ENCODE peak calls at places on chromosomes 5 and 9, in ten cellular contexts. Q is K562, B is astrocyte, C is GM23248, E is mammary epithelial cell, U is OCI-LY7, R is PC-3, I is neuronal stem cell, P is HepG2, H is MM.1S. A is an unnamed sample.

GRCh38 chr9:135192686-135193085 is 105.2 kb downstream of the OLFM1 start:
- DNase-seq in Q (no peak), B (no peak), C (no peak), E (no peak), U (no peak), R (no peak), I (no peak), P (no peak), H (no peak), A (no peak)

GRCh38 chr9:27888661-27889295 is 315.5 kb upstream of the C9orf72 start:
- DNase-seq in Q (peak), B (no peak), C (peak), E (peak), U (peak), R (peak), I (no peak), P (peak), H (peak), A (peak)

GRCh38 chr9:81391457-81391825 is 297.9 kb downstream of the TLE1 start:
- DNase-seq in Q (no peak), B (no peak), C (no peak), E (peak), U (no peak), R (peak), I (no peak), P (no peak), H (no peak), A (no peak)

GRCh38 chr5:62330302-62330701 is 24.3 kb downstream of the KIF2A start:
- DNase-seq in Q (no peak), B (no peak), C (peak), E (no peak), U (no peak), R (no peak), I (no peak), P (no peak), H (no peak), A (no peak)

GRCh38 chr9:137876781-137877386 is 698 bp upstream of the CACNA1B start:
- DNase-seq in Q (no peak), B (no peak), C (no peak), E (no peak), U (no peak), R (no peak), I (no peak), P (no peak), H (no peak), A (no peak)

GRCh38 chr9:123349691-123350480 is 6.1 kb upstream of the CRB2 start:
- DNase-seq in Q (peak), B (no peak), C (peak), E (peak), U (peak), R (peak), I (peak), P (peak), H (peak), A (peak)

GRCh38 chr5:128349044-128349629 is 188.9 kb downstream of the FBN2 start:
- DNase-seq in Q (no peak), B (peak), C (no peak), E (peak), U (no peak), R (peak), I (no peak), P (no peak), H (no peak), A (no peak)

GRCh38 chr5:180808461-180809000 is 5.9 kb upstream of the MGAT1 start:
- DNase-seq in Q (peak), B (no peak), C (no peak), E (peak), U (no peak), R (no peak), I (no peak), P (peak), H (no peak), A (no peak)

GRCh38 chr9:96784021-96784420 is 6.1 kb upstream of the ZNF510 start:
- DNase-seq in Q (no peak), B (no peak), C (no peak), E (no peak), U (no peak), R (no peak), I (no peak), P (no peak), H (no peak), A (no peak)

GRCh38 chr9:91944711-91945110 is 5.3 kb downstream of the ROR2 start:
- DNase-seq in Q (no peak), B (no peak), C (no peak), E (no peak), U (no peak), R (no peak), I (no peak), P (no peak), H (no peak), A (no peak)
- H2AFZ ChIP-seq in Q (peak), B (no peak), C (no peak), E (no peak), U (no peak), R (no peak), I (no peak), P (no peak), H (no peak), A (no peak)

GRCh38 chr5:72499090-72499489 is 8.1 kb downstream of the ZNF366 start:
- DNase-seq in Q (no peak), B (no peak), C (no peak), E (no peak), U (no peak), R (no peak), I (no peak), P (no peak), H (no peak), A (no peak)
- H2AFZ ChIP-seq in Q (no peak), B (no peak), C (no peak), E (no peak), U (no peak), R (no peak), I (no peak), P (no peak), H (no peak), A (no peak)

DNA sequence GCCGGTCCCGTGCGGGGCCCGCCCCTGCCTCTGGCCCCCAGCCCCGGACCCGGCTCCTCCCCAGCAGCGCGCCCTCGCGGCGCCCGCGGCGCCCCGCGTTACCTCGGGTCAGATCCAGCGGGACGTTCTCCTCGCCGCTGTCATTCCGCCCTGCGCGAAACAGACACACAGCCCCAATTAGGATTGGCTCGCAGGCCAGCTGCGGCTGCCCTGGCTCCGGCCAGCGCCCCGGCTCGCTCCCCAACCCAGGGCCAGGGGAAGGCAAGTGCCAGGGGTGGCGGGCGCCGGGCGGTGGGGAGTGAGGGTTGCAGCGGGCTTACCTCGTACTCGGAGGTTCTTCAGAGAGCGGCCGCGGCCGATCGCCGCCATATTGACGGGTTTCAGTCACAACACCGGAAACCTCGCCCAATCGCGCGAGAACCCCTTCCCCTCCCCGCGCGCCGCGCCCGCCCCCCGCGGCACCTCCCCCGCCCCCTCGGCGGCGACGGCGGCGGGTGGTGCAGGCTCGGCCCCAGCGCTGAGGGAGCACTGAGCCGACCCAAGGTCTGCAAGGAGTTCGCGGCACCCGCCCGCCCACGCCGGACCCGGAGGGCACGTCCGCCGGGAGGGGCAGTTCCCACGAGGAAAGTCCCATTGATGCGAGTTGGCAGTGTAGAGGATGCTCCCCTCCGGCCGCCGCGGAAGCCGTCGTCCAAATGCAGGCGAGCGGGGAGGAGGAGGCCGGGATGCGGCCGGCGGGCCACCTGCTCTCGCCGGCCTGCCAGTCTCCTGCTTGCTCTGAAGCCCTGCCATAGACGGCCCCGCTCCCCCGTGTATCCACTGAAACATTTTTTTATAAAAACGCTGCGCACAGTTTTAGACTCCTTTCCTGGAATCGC is at the start of gene RICTOR:
- DNase-seq in Q (peak), B (peak), C (peak), E (peak), U (peak), R (peak), I (peak), P (peak), H (peak), A (peak)
- H2AFZ ChIP-seq in Q (peak), B (peak), C (peak), E (peak), U (peak), R (peak), I (peak), P (peak), H (peak), A (peak)

DNA sequence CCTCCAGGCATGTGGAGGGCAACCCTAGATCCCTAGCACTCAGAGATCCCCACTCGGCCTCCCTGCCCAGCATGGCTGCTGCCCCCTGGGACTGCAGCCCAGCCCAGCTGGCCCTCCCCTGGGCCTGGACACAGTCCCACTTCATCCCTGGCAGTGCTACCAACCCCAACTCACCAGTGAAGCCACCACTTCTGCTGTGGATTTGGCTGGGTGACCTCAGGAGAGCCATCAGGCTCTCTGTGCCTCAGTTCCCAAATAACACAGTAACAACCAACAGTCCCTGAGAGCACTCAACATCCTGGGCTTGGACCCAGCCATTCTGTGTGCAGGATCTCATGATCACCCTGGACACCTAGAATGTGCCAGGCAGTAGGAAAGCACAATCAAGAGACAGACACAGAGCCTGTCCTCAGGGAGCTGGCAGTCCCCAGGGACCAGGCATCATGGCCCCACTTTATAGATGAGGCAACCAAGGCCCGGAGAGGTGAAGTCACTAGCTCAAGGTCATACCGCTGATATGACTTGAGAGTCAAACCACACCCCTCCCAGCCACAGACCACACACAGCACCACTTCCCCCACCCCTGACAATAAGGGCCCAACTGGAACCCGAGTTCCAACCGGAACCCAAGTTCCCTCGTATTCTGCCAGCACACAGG is 4.7 kb upstream of the PSMB7 start:
- DNase-seq in Q (no peak), B (no peak), C (no peak), E (no peak), U (no peak), R (no peak), I (no peak), P (no peak), H (no peak), A (no peak)
- H2AFZ ChIP-seq in Q (no peak), B (no peak), C (peak), E (peak), U (peak), R (peak), I (peak), P (no peak), H (peak), A (peak)

DNA sequence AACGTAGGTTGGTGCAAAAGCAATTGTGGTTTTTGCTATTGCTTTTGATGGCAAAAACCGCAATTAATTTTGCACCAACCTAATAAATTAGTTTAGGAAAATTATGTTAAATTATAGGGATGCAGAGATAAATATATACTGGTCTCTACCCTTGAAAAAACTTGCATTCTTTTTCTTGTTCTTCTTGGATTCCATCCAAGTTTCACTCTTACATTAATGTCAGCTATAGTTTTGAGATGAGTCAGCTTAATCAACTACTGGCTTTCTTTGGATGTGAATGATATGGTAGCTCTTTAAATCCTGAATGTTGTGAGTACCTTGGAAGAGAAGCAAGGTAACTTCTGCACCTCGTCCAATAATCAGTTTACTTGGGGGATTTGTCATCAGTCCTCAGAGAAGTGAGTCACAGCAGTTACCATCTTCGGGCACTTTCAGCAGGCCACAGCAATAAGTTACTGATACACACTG is 549.0 kb upstream of the ZNF608 start:
- DNase-seq in Q (no peak), B (peak), C (peak), E (peak), U (no peak), R (peak), I (no peak), P (no peak), H (peak), A (no peak)
- H2AFZ ChIP-seq in Q (no peak), B (no peak), C (no peak), E (no peak), U (no peak), R (no peak), I (no peak), P (no peak), H (no peak), A (no peak)

GRCh38 chr5:59462954-59463353 is 430.6 kb downstream of the PDE4D start:
- DNase-seq in Q (no peak), B (no peak), C (no peak), E (no peak), U (no peak), R (no peak), I (no peak), P (no peak), H (no peak), A (no peak)

GRCh38 chr5:59464969-59465368 is 428.6 kb downstream of the PDE4D start:
- DNase-seq in Q (no peak), B (no peak), C (no peak), E (no peak), U (no peak), R (no peak), I (no peak), P (no peak), H (no peak), A (no peak)

GRCh38 chr5:59458321-59458720 is 435.2 kb downstream of the PDE4D start:
- DNase-seq in Q (no peak), B (no peak), C (no peak), E (no peak), U (no peak), R (no peak), I (no peak), P (no peak), H (no peak), A (no peak)

GRCh38 chr5:59460368-59461153 is 433.0 kb downstream of the PDE4D start:
- DNase-seq in Q (no peak), B (no peak), C (no peak), E (no peak), U (no peak), R (no peak), I (no peak), P (no peak), H (no peak), A (no peak)

DNA sequence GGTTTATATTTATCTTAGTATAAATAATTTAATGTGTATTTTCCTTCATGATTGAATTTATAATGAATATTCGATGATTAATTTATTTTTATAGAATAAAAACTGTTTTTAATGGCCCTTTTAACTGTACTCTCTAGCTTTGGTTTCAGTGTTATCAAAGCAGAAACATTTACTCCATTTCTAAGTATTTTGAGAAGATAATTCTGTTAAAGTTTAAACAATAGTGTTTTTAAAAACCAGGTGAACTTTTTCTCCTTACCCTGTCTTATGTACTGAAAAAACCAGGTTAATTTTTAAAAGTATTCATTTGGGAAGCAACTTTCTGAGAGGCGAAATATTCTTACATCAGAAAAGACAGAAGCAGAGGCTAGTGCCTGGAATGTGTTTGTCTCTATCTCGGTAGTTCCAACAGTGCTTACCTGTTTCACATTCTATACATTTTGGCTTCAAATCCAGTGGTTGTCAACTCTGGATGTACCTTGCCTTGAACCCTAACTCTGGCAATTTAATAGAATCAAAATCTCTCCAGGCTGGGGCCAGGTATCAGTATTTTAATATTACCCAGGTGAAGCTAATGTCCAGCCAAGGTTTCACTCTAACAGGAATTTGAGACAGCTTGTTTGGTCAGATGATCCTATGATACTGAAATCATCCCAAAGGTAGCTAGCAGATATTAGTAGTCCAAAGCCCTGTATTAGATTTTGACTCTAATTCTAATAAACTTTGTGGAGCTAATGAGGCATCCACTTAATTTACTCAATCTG is 434.4 kb downstream of the PDE4D start:
- DNase-seq in Q (no peak), B (no peak), C (no peak), E (no peak), U (no peak), R (no peak), I (no peak), P (no peak), H (no peak), A (no peak)
- H2AFZ ChIP-seq in Q (no peak), B (no peak), C (no peak), E (no peak), U (no peak), R (no peak), I (no peak), P (no peak), H (no peak), A (no peak)

A was measured in Karpas-422.